ENCODE peak calls at places on chromosomes 13 and 19, in six cellular contexts. V is ascending aorta; P is mammary epithelial cell; K is naive thymus-derived CD4-positive, alpha-beta T cell; G is GM23248; F is psoas muscle. Z is an unnamed sample. For H3K4me1 and H3K36me3, the result is how much of the 10 kb centered on the place peaks cover.

GRCh38 chr13:26445092-26445491 is 112.4 kb upstream of the WASF3 start:
- DNase-seq in V (no peak), F (no peak), G (no peak), P (no peak), K (no peak), Z (no peak)

GRCh38 chr13:111407381-111408131 is 87.1 kb downstream of the TEX29 start:
- DNase-seq in G (no peak), V (no peak), F (no peak), K (no peak), P (no peak), Z (no peak)

GRCh38 chr19:27851002-27851481 is 1361.9 kb downstream of the UQCRFS1 start:
- DNase-seq in P (no peak), G (no peak), K (no peak), V (no peak), F (no peak), Z (no peak)

GRCh38 chr13:21022694-21023325 is 38.6 kb downstream of the LATS2 start:
- DNase-seq in V (no peak), F (no peak), K (no peak), G (no peak), P (no peak), Z (no peak)

GRCh38 chr13:32585625-32586021 is 629 bp upstream of the PDS5B start:
- DNase-seq in F (no peak), G (no peak), P (no peak), K (no peak), V (no peak), Z (no peak)

GRCh38 chr19:42356686-42357085 is 31.3 kb downstream of the MEGF8 start:
- DNase-seq in V (no peak), F (no peak), K (no peak), P (no peak), G (no peak), Z (no peak)

GRCh38 chr13:30088312-30088855 is 219.0 kb downstream of the KATNAL1 start:
- DNase-seq in P (no peak), G (no peak), V (no peak), F (no peak), K (no peak), Z (no peak)

GRCh38 chr13:105569816-105570215 is 965.6 kb downstream of the EFNB2 start:
- DNase-seq in G (no peak), V (no peak), K (no peak), F (no peak), P (no peak), Z (no peak)

GRCh38 chr19:31318790-31319189 is 30.4 kb downstream of the TSHZ3 start:
- DNase-seq in V (no peak), K (no peak), F (no peak), G (no peak), P (no peak), Z (no peak)

GRCh38 chr13:84405286-84405685 is 523.0 kb upstream of the SLITRK1 start:
- DNase-seq in V (no peak), P (no peak), F (no peak), K (no peak), G (no peak), Z (no peak)

GRCh38 chr19:9032136-9032626 is 22.0 kb upstream of the MUC16 start:
- DNase-seq in F (no peak), K (no peak), G (no peak), V (no peak), P (no peak), Z (no peak)

GRCh38 chr19:4730740-4731171 is 7.1 kb upstream of the DPP9 start:
- DNase-seq in F (no peak), G (peak), V (no peak), P (no peak), K (peak), Z (peak)

GRCh38 chr19:45076029-45076850 is at the start of gene ZNF296:
- DNase-seq in K (peak), V (no peak), P (peak), F (peak), G (peak), Z (peak)

DNA sequence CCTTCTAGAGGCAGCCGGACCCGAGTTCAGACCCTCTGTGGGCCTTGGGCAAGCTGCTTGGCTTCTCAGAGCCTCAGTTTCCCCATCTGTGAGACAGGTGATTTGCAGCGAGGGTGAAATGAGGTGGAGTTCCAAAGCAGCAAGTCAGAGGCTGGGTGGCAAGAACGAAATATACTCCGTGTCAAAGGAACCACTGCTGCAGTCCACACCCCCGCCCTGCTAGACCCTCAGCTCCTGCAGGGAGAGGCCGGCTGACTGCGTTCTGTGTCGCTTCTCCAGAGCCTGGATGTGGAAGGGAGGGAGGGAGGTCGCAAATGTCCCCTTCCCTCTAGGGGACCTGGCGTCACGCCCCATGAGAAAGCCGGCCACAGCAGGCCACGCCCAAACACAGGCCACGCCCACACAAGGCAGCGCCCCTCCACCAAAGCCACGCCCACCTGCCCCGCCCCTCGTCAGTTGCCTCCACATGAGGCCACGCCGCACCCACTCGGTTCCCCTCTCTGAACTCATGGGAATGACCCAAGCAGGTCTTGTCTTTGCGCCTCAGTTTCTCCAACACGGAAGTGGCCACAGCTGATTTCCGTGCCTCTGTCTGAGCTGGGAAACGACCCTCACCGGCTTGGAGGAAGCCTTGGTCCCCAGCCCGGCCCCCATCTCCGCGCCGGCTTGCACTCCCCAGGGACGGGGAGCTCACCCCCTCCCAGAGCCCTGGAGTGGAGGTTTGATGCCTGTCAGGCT is 38.3 kb upstream of the TCF3 start:
- DNase-seq in K (peak), P (peak), G (peak), F (no peak), V (no peak), Z (peak)
- H3K4me3 ChIP-seq in K (no peak), P (no peak), G (no peak), F (no peak), V (no peak), Z (no peak)

GRCh38 chr19:51417807-51418152 is 338 bp upstream of the SIGLEC10 start:
- DNase-seq in V (no peak), P (no peak), G (no peak), K (no peak), F (no peak), Z (no peak)

GRCh38 chr19:51410950-51411748 is 6.3 kb downstream of the SIGLEC10 start:
- DNase-seq in K (no peak), F (no peak), V (no peak), G (no peak), P (no peak), Z (no peak)

GRCh38 chr19:51418707-51419106 is 1.3 kb upstream of the SIGLEC10 start:
- DNase-seq in K (no peak), G (no peak), F (no peak), P (no peak), V (no peak), Z (no peak)

GRCh38 chr19:51417107-51417806 is at the start of gene SIGLEC10:
- DNase-seq in G (no peak), P (no peak), V (no peak), K (no peak), F (peak), Z (no peak)

DNA sequence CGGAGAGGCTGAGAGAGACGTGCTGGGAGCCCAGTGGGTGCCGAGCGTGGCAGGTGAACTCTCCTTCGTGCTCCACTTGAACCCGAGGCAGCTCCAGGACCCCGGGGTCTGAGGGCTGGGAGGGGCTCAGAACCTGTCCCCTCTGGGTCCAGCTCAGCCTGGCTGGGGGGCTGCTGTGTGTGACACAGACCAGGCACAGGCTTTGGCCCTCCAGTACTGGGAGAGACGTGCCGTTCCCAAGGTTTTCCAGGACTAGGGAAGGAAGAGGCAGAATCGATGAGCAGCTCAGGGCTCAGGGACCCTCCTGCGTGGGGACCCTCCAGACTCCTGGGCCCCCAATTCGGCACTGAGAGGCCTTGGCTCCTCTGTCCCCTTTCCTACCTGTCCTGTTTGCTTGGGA is 2.3 kb downstream of the SIGLEC10 start:
- DNase-seq in V (no peak), F (no peak), G (no peak), P (no peak), K (no peak), Z (no peak)
- H3K4me1 ChIP-seq in V (under half), F (under half), G (under half), P (under half), K (under half), Z (under half)

GRCh38 chr19:5971714-5972354 is 6.1 kb downstream of the RANBP3 start:
- DNase-seq in V (no peak), F (no peak), P (no peak), K (no peak), G (no peak), Z (no peak)
- H3K36me3 ChIP-seq in V (under half), F (under half), P (under half), K (under half), G (under half), Z (under half)

GRCh38 chr19:56089344-56089743 is 31.8 kb downstream of the ZNF787 start:
- DNase-seq in G (no peak), F (no peak), P (no peak), K (no peak), V (no peak), Z (no peak)

GRCh38 chr19:56092685-56093631 is 28.1 kb downstream of the ZNF787 start:
- DNase-seq in G (no peak), F (no peak), K (no peak), V (no peak), P (no peak), Z (no peak)

GRCh38 chr19:56088454-56089215 is 32.5 kb downstream of the ZNF787 start:
- DNase-seq in V (no peak), G (no peak), K (no peak), P (no peak), F (no peak), Z (no peak)

GRCh38 chr19:56091751-56092546 is 29.1 kb downstream of the ZNF787 start:
- DNase-seq in V (no peak), F (no peak), G (no peak), P (peak), K (no peak), Z (no peak)

GRCh38 chr19:56091066-56091490 is 30.0 kb downstream of the ZNF787 start:
- DNase-seq in F (no peak), P (peak), K (no peak), G (peak), V (no peak), Z (peak)
- H3K4me3 ChIP-seq in F (peak), P (peak), K (no peak), G (no peak), V (no peak), Z (no peak)

GRCh38 chr13:35954207-35954560 is 177.0 kb downstream of the DCLK1 start:
- DNase-seq in K (no peak), V (no peak), G (no peak), F (no peak), P (no peak), Z (peak)
- H3K4me1 ChIP-seq in K (under half), V (under half), G (under half), F (under half), P (under half), Z (half or more)

GRCh38 chr13:113224486-113224885 is 15.1 kb downstream of the CUL4A start:
- DNase-seq in V (no peak), K (no peak), G (no peak), P (no peak), F (no peak), Z (no peak)

GRCh38 chr13:113225515-113225914 is 16.1 kb downstream of the CUL4A start:
- DNase-seq in V (no peak), F (no peak), G (no peak), K (no peak), P (no peak), Z (no peak)

GRCh38 chr13:113229791-113230190 is 20.4 kb downstream of the CUL4A start:
- DNase-seq in P (no peak), G (no peak), K (no peak), F (no peak), V (no peak), Z (no peak)

GRCh38 chr13:113231306-113232207 is 22.1 kb downstream of the CUL4A start:
- DNase-seq in G (no peak), P (no peak), K (no peak), F (no peak), V (no peak), Z (no peak)

GRCh38 chr13:113226873-113227272 is 17.5 kb downstream of the CUL4A start:
- DNase-seq in F (no peak), V (no peak), P (no peak), G (no peak), K (no peak), Z (no peak)
- H3K36me3 ChIP-seq in F (under half), V (half or more), P (under half), G (under half), K (under half), Z (half or more)

GRCh38 chr13:42276683-42277082 is 4.7 kb downstream of the AKAP11 start:
- DNase-seq in V (no peak), P (no peak), F (no peak), K (no peak), G (no peak), Z (no peak)
- H3K4me3 ChIP-seq in V (no peak), P (no peak), F (no peak), K (no peak), G (no peak), Z (no peak)

DNA sequence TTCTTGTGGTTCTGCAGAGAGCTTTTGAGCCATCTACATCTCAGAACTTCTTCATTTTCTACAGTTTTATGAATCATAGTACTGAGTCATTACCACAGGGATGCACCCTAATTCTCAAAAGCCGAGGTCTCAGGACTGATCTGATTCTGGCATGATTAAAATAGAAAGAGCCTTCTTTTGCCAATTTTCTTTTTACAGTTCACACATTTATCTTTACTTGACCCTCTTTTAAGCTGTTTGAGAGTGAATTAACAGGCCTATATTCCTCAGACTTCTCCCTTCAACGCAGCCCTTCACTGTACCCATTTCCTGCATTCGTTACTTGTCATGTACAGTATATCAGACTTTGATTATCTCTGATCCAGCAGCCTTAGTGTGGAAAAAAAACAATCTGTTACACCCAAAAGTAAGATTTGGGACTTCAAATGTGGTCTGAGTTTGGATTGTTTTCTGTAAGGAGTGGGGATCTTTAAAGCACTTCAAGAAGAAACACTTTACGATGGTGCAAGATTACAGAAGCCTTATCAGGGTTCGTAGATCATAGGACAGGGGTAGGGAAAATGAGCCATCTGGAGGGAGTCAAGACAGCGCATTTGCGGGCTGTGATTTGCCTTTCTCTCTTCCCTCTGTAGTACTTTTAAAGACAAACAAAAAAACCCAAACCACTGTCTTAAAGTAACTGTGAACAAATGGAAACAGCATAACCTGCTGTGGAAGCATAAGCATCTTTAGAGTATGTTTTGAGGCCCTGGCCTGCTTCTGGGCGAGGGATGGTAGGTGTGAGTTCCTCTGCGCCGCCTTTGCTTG is 15.3 kb upstream of the GPR183 start:
- DNase-seq in G (peak), V (no peak), P (peak), K (peak), F (no peak), Z (peak)
- H3K4me1 ChIP-seq in G (under half), V (under half), P (under half), K (half or more), F (under half), Z (under half)

GRCh38 chr19:18920400-18920799 is 885 bp downstream of the DDX49 start:
- DNase-seq in F (no peak), V (no peak), K (no peak), G (no peak), P (no peak), Z (no peak)

GRCh38 chr19:18921593-18921992 is 2.1 kb downstream of the DDX49 start:
- DNase-seq in P (no peak), V (no peak), F (no peak), G (no peak), K (no peak), Z (no peak)

GRCh38 chr19:18928018-18928805 is 8.7 kb downstream of the DDX49 start:
- DNase-seq in G (no peak), F (no peak), V (no peak), P (no peak), K (no peak), Z (no peak)

GRCh38 chr19:18922228-18922985 is 2.9 kb downstream of the DDX49 start:
- DNase-seq in G (no peak), K (no peak), P (no peak), V (no peak), F (no peak), Z (no peak)

GRCh38 chr19:18924684-18925213 is 5.2 kb downstream of the DDX49 start:
- DNase-seq in G (no peak), V (no peak), F (no peak), K (no peak), P (no peak), Z (no peak)
- H3K36me3 ChIP-seq in G (under half), V (half or more), F (under half), K (under half), P (under half), Z (half or more)